ENCODE peak calls at places on chromosomes 11 and 22, in seven cellular contexts. A is activated CD4-positive, alpha-beta T cell treated with anti-CD3 and anti-CD28 coated beads, Interleukin-2, amount 50 U/mL, for 1 hour; Q is BE2C; L is activated naive CD4-positive, alpha-beta T cell treated with anti-CD3 and anti-CD28 coated beads, Interleukin-2, amount 50 U/mL, for 16 hours; F is activated CD8-positive, alpha-beta memory T cell treated with anti-CD3 and anti-CD28 coated beads for 4 hours; T is AML-193; E is RPMI7951. X is an unnamed sample.

GRCh38 chr22:43624144-43624998 is 187.7 kb downstream of the EFCAB6 start:
- DNase-seq in E (peak), L (no peak), T (no peak), A (no peak), Q (no peak), F (no peak), X (no peak)

GRCh38 chr11:18329196-18329870 is 7.0 kb downstream of the GTF2H1 start:
- DNase-seq in A (no peak), L (no peak), Q (no peak), T (no peak), E (no peak), F (no peak), X (no peak)

GRCh38 chr22:20422965-20423635 is 14.5 kb downstream of the SCARF2 start:
- DNase-seq in L (no peak), Q (peak), E (peak), F (no peak), T (no peak), A (no peak), X (no peak)

GRCh38 chr11:119989422-119989821 is 148.5 kb downstream of the TRIM29 start:
- DNase-seq in A (no peak), E (no peak), L (no peak), T (no peak), F (no peak), Q (no peak), X (no peak)

GRCh38 chr11:121416909-121417567 is 35.1 kb upstream of the SORL1 start:
- DNase-seq in L (no peak), T (peak), E (peak), A (peak), Q (no peak), F (peak), X (no peak)

GRCh38 chr11:126109941-126110731 is 47.5 kb upstream of the CDON start:
- DNase-seq in A (no peak), E (peak), F (no peak), T (no peak), L (no peak), Q (no peak), X (no peak)

GRCh38 chr11:16936643-16937042 is 77.6 kb downstream of the PLEKHA7 start:
- DNase-seq in Q (no peak), T (no peak), F (no peak), A (no peak), L (no peak), E (no peak), X (no peak)

GRCh38 chr11:129382583-129382982 is 6.9 kb downstream of the BARX2 start:
- DNase-seq in Q (no peak), T (no peak), A (no peak), E (no peak), F (no peak), L (no peak), X (no peak)

GRCh38 chr11:7893792-7894191 is 37.3 kb downstream of the OR10A6 start:
- DNase-seq in E (no peak), L (no peak), T (no peak), A (no peak), Q (no peak), F (no peak), X (no peak)

GRCh38 chr11:88195908-88196307 is 20.7 kb upstream of the RAB38 start:
- DNase-seq in E (no peak), L (no peak), A (no peak), T (no peak), Q (no peak), F (no peak), X (no peak)

GRCh38 chr22:29243874-29244446 is 23.8 kb downstream of the RHBDD3 start:
- DNase-seq in Q (no peak), E (no peak), T (no peak), F (no peak), L (no peak), A (no peak), X (no peak)

GRCh38 chr11:12625438-12626071 is 48.7 kb upstream of the TEAD1 start:
- DNase-seq in T (no peak), A (no peak), L (no peak), F (no peak), E (peak), Q (no peak), X (no peak)

GRCh38 chr11:44377914-44378321 is 68.0 kb upstream of the ALX4 start:
- DNase-seq in E (no peak), F (no peak), Q (no peak), A (no peak), T (no peak), L (no peak), X (no peak)

GRCh38 chr11:112161012-112161411 is 2.9 kb downstream of the IL18 start:
- DNase-seq in A (no peak), Q (no peak), E (no peak), F (no peak), L (no peak), T (peak), X (no peak)

GRCh38 chr11:27392715-27393114 is 29.7 kb upstream of the CCDC34 start:
- DNase-seq in Q (no peak), T (no peak), F (no peak), L (no peak), A (no peak), E (peak), X (no peak)

GRCh38 chr11:130383363-130384168 is 44.8 kb downstream of the ADAMTS8 start:
- DNase-seq in F (no peak), L (no peak), T (no peak), Q (no peak), A (no peak), E (peak), X (no peak)

X was measured in SK-N-DZ.